ENCODE peak calls at places on chromosomes 4 and X, in four cellular contexts. T, Z, D and I are unnamed samples.

GRCh38 chrX:71618303-71618721 is at the start of gene CXCR3:
- DNase-seq in D (peak; percentile 83), Z (no peak), T (no peak), I (no peak)

GRCh38 chrX:125651426-125651825 is 331.8 kb downstream of the TEX13C start:
- DNase-seq in Z (no peak), D (no peak), T (no peak), I (no peak)

GRCh38 chr4:57039345-57039744 is 60.6 kb downstream of the POLR2B start:
- DNase-seq in T (no peak), Z (no peak), D (no peak), I (no peak)

GRCh38 chr4:145679520-145679919 is 426 bp upstream of the C4orf51 start:
- DNase-seq in D (no peak), Z (no peak), T (peak; percentile 25), I (peak; percentile 41)

GRCh38 chr4:134518574-134519217 is 317.1 kb upstream of the PABPC4L start:
- DNase-seq in Z (no peak), T (no peak), D (no peak), I (no peak)

GRCh38 chrX:121802881-121803412 is 755.5 kb downstream of the GLUD2 start:
- DNase-seq in Z (no peak), T (no peak), D (no peak), I (no peak)

GRCh38 chrX:132480581-132481203 is 8.1 kb downstream of the MBNL3 start:
- DNase-seq in D (peak; percentile 55), T (peak; percentile 82), Z (no peak), I (no peak)

GRCh38 chr4:82462415-82462831 is 32.0 kb downstream of the ENOPH1 start:
- DNase-seq in T (peak; percentile 73), Z (peak; percentile 90), D (peak; percentile 54), I (peak; percentile 85)

GRCh38 chr4:7195546-7196282 is 3.4 kb downstream of the SORCS2 start:
- DNase-seq in D (no peak), T (no peak), Z (no peak), I (no peak)

GRCh38 chrX:109463729-109464128 is 18.2 kb downstream of the GUCY2F start:
- DNase-seq in D (no peak), T (no peak), Z (no peak), I (no peak)

GRCh38 chr4:40241936-40242590 is 45.2 kb downstream of the RHOH start:
- DNase-seq in Z (no peak), D (no peak), T (no peak), I (no peak)

GRCh38 chrX:22325091-22325490 is 52.4 kb downstream of the CBLL2 start:
- DNase-seq in D (no peak), Z (no peak), T (no peak), I (no peak)

GRCh38 chr4:125387770-125388169 is 73.0 kb downstream of the FAT4 start:
- DNase-seq in D (no peak), T (no peak), Z (no peak), I (no peak)

GRCh38 chrX:413322-414201 is 26.9 kb upstream of the PPP2R3B start:
- DNase-seq in Z (no peak), T (no peak), D (no peak), I (no peak)

GRCh38 chrX:47595701-47596655 is 13.7 kb downstream of the TIMP1 start:
- DNase-seq in Z (no peak), D (no peak), T (no peak), I (no peak)

GRCh38 chrX:154596290-154596929 is 11.5 kb downstream of the CTAG1A start:
- DNase-seq in T (no peak), D (no peak), Z (no peak), I (peak; percentile 4)

GRCh38 chr4:170476351-170476750 is 386.6 kb upstream of the AADAT start:
- DNase-seq in Z (no peak), D (no peak), T (no peak), I (no peak)

GRCh38 chr4:145709843-145710242 is 29.9 kb downstream of the C4orf51 start:
- DNase-seq in D (no peak), Z (no peak), T (no peak), I (no peak)

GRCh38 chr4:26113339-26113940 is 199.4 kb downstream of the SMIM20 start:
- DNase-seq in D (no peak), T (no peak), Z (no peak), I (no peak)

GRCh38 chr4:102843273-102843672 is 15.9 kb upstream of the UBE2D3 start:
- DNase-seq in D (no peak), T (no peak), Z (no peak), I (no peak)
- TF ChIP-seq FOXM1 in D (no peak), T (no peak), Z (no peak), I (no peak)

DNA sequence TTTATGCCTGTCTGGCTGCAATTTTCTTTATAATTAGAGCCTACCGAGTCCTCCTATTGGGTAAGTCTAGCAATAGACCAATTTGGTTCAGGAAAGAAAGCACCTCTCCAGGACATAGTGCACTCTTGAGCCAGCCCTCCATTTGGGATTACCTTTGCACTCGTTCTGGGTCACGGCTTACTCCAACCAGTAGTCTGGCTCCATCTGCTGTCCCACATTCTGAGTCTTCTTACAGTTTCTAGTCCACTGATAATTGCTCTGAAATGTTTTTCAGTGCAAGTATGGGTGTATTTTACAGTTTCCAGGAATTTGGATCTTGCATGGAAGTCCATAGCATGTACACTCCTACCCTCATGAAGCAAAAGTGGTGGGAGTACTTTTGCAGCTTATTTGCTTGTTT is 34.8 kb upstream of the USP51 start:
- DNase-seq in T (peak; percentile 0), Z (no peak), D (no peak), I (no peak)
- TF ChIP-seq TARDBP in T (no peak), Z (no peak), D (no peak), I (no peak)

DNA sequence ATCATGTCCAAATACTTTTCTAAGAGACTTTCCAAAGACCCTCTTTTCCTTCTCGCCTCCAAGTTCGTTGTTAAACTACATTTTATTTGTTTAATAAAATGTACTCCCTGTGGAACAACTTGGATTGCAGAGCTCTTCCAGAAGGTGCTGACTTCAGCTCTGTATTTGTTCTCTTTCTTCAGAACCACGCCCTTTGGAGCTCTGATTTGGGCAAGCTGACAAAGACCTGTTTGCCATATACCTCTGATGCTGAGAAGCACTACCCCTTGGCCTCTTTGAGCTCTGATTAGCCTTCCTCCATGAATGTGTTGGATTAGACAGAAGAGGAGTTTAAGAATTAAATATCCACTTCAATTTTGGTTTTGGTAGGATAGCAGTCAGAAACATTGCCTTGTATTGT is 815.1 kb upstream of the POU3F4 start:
- DNase-seq in Z (no peak), D (no peak), T (no peak), I (no peak)
- TF ChIP-seq BHLHE40 in Z (no peak), D (no peak), T (no peak), I (no peak)

DNA sequence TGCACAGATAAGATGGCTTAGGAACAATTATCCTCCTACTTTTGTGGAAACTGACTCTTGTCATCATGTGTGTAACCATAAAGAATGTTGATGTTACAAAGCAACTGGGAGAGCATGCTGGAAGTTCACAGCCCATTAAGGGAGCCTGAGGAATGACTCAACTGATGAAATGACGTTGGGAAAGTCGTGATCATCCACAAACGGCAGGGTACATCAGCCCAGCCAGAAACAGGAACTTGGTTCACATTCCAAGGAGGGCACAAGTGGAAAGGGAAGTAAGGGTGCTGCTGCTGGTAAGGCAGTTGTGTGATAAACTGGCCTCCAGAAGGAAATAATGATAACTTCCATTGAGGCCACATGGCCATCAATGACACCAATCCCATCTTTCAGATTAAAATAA is 6.7 kb downstream of the TEC start:
- DNase-seq in T (no peak), D (no peak), Z (no peak), I (no peak)
- TF ChIP-seq FOXM1 in T (no peak), D (no peak), Z (no peak), I (no peak)